ENCODE peak calls at places on chromosomes 2 and 18, in ten cellular contexts. One of them, this sample, is unnamed.

GRCh38 chr2:231716641-231717280 is 8.4 kb downstream of the PTMA start:
- DNase-seq in cardiac fibroblast: peak
- DNase-seq in naive thymus-derived CD4-positive, alpha-beta T cell: no peak
- DNase-seq in D341Med: no peak
- DNase-seq in Karpas-422: peak
- DNase-seq in astrocyte: no peak
- DNase-seq in RWPE1: no peak
- DNase-seq in stimulated activated naive CD8-positive, alpha-beta T cell treated with anti-CD3 and anti-CD28 coated beads, Interleukin-15, Interleukin-2, amounts not matched to agents 100 U/mL and 50 U/mL, for 24 hours: no peak
- DNase-seq in stomach: no peak
- DNase-seq in activated CD8-positive, alpha-beta memory T cell treated with anti-CD3 and anti-CD28 coated beads for 24 hours: no peak
- DNase-seq in this sample: no peak

GRCh38 chr18:9906407-9906955 is 7.3 kb upstream of the VAPA start:
- DNase-seq in cardiac fibroblast: no peak
- DNase-seq in naive thymus-derived CD4-positive, alpha-beta T cell: no peak
- DNase-seq in D341Med: no peak
- DNase-seq in Karpas-422: no peak
- DNase-seq in astrocyte: no peak
- DNase-seq in RWPE1: no peak
- DNase-seq in stimulated activated naive CD8-positive, alpha-beta T cell treated with anti-CD3 and anti-CD28 coated beads, Interleukin-15, Interleukin-2, amounts not matched to agents 100 U/mL and 50 U/mL, for 24 hours: no peak
- DNase-seq in stomach: no peak
- DNase-seq in activated CD8-positive, alpha-beta memory T cell treated with anti-CD3 and anti-CD28 coated beads for 24 hours: no peak
- DNase-seq in this sample: no peak

GRCh38 chr2:7792031-7792651 is 874.9 kb downstream of the RNF144A start:
- DNase-seq in cardiac fibroblast: no peak
- DNase-seq in naive thymus-derived CD4-positive, alpha-beta T cell: no peak
- DNase-seq in D341Med: no peak
- DNase-seq in Karpas-422: peak
- DNase-seq in astrocyte: no peak
- DNase-seq in RWPE1: no peak
- DNase-seq in stimulated activated naive CD8-positive, alpha-beta T cell treated with anti-CD3 and anti-CD28 coated beads, Interleukin-15, Interleukin-2, amounts not matched to agents 100 U/mL and 50 U/mL, for 24 hours: no peak
- DNase-seq in stomach: peak
- DNase-seq in activated CD8-positive, alpha-beta memory T cell treated with anti-CD3 and anti-CD28 coated beads for 24 hours: no peak
- DNase-seq in this sample: no peak

GRCh38 chr18:56637897-56638231 is 528 bp downstream of the TXNL1 start:
- DNase-seq in cardiac fibroblast: peak
- DNase-seq in naive thymus-derived CD4-positive, alpha-beta T cell: no peak
- DNase-seq in D341Med: no peak
- DNase-seq in Karpas-422: peak
- DNase-seq in astrocyte: no peak
- DNase-seq in RWPE1: peak
- DNase-seq in stimulated activated naive CD8-positive, alpha-beta T cell treated with anti-CD3 and anti-CD28 coated beads, Interleukin-15, Interleukin-2, amounts not matched to agents 100 U/mL and 50 U/mL, for 24 hours: no peak
- DNase-seq in stomach: no peak
- DNase-seq in activated CD8-positive, alpha-beta memory T cell treated with anti-CD3 and anti-CD28 coated beads for 24 hours: no peak
- DNase-seq in this sample: no peak

GRCh38 chr18:9653390-9653789 is 39.0 kb upstream of the PPP4R1 start:
- DNase-seq in cardiac fibroblast: peak
- DNase-seq in naive thymus-derived CD4-positive, alpha-beta T cell: no peak
- DNase-seq in D341Med: no peak
- DNase-seq in Karpas-422: peak
- DNase-seq in astrocyte: no peak
- DNase-seq in RWPE1: no peak
- DNase-seq in stimulated activated naive CD8-positive, alpha-beta T cell treated with anti-CD3 and anti-CD28 coated beads, Interleukin-15, Interleukin-2, amounts not matched to agents 100 U/mL and 50 U/mL, for 24 hours: no peak
- DNase-seq in stomach: peak
- DNase-seq in activated CD8-positive, alpha-beta memory T cell treated with anti-CD3 and anti-CD28 coated beads for 24 hours: no peak
- DNase-seq in this sample: peak

GRCh38 chr18:23966909-23967308 is 47.6 kb upstream of the TTC39C start:
- DNase-seq in cardiac fibroblast: no peak
- DNase-seq in naive thymus-derived CD4-positive, alpha-beta T cell: no peak
- DNase-seq in D341Med: no peak
- DNase-seq in Karpas-422: no peak
- DNase-seq in astrocyte: no peak
- DNase-seq in RWPE1: no peak
- DNase-seq in stimulated activated naive CD8-positive, alpha-beta T cell treated with anti-CD3 and anti-CD28 coated beads, Interleukin-15, Interleukin-2, amounts not matched to agents 100 U/mL and 50 U/mL, for 24 hours: no peak
- DNase-seq in stomach: no peak
- DNase-seq in activated CD8-positive, alpha-beta memory T cell treated with anti-CD3 and anti-CD28 coated beads for 24 hours: no peak
- DNase-seq in this sample: no peak

GRCh38 chr2:58620896-58621295 is 379.8 kb upstream of the FANCL start:
- DNase-seq in cardiac fibroblast: no peak
- DNase-seq in naive thymus-derived CD4-positive, alpha-beta T cell: no peak
- DNase-seq in D341Med: no peak
- DNase-seq in Karpas-422: no peak
- DNase-seq in astrocyte: peak
- DNase-seq in RWPE1: no peak
- DNase-seq in stimulated activated naive CD8-positive, alpha-beta T cell treated with anti-CD3 and anti-CD28 coated beads, Interleukin-15, Interleukin-2, amounts not matched to agents 100 U/mL and 50 U/mL, for 24 hours: no peak
- DNase-seq in stomach: no peak
- DNase-seq in activated CD8-positive, alpha-beta memory T cell treated with anti-CD3 and anti-CD28 coated beads for 24 hours: no peak
- DNase-seq in this sample: no peak

GRCh38 chr2:162232027-162232426 is 11.2 kb downstream of the FAP start:
- DNase-seq in cardiac fibroblast: no peak
- DNase-seq in naive thymus-derived CD4-positive, alpha-beta T cell: no peak
- DNase-seq in D341Med: no peak
- DNase-seq in Karpas-422: no peak
- DNase-seq in astrocyte: no peak
- DNase-seq in RWPE1: no peak
- DNase-seq in stimulated activated naive CD8-positive, alpha-beta T cell treated with anti-CD3 and anti-CD28 coated beads, Interleukin-15, Interleukin-2, amounts not matched to agents 100 U/mL and 50 U/mL, for 24 hours: no peak
- DNase-seq in stomach: no peak
- DNase-seq in activated CD8-positive, alpha-beta memory T cell treated with anti-CD3 and anti-CD28 coated beads for 24 hours: no peak
- DNase-seq in this sample: no peak

GRCh38 chr18:48800877-48801727 is 149.7 kb downstream of the SMAD7 start:
- DNase-seq in cardiac fibroblast: peak
- DNase-seq in naive thymus-derived CD4-positive, alpha-beta T cell: no peak
- DNase-seq in D341Med: no peak
- DNase-seq in Karpas-422: no peak
- DNase-seq in astrocyte: no peak
- DNase-seq in RWPE1: no peak
- DNase-seq in stimulated activated naive CD8-positive, alpha-beta T cell treated with anti-CD3 and anti-CD28 coated beads, Interleukin-15, Interleukin-2, amounts not matched to agents 100 U/mL and 50 U/mL, for 24 hours: peak
- DNase-seq in stomach: peak
- DNase-seq in activated CD8-positive, alpha-beta memory T cell treated with anti-CD3 and anti-CD28 coated beads for 24 hours: peak
- DNase-seq in this sample: no peak

GRCh38 chr18:35022430-35023001 is 18.7 kb upstream of the MAPRE2 start:
- DNase-seq in cardiac fibroblast: no peak
- DNase-seq in naive thymus-derived CD4-positive, alpha-beta T cell: no peak
- DNase-seq in D341Med: peak
- DNase-seq in Karpas-422: no peak
- DNase-seq in astrocyte: no peak
- DNase-seq in RWPE1: no peak
- DNase-seq in stimulated activated naive CD8-positive, alpha-beta T cell treated with anti-CD3 and anti-CD28 coated beads, Interleukin-15, Interleukin-2, amounts not matched to agents 100 U/mL and 50 U/mL, for 24 hours: no peak
- DNase-seq in stomach: no peak
- DNase-seq in activated CD8-positive, alpha-beta memory T cell treated with anti-CD3 and anti-CD28 coated beads for 24 hours: no peak
- DNase-seq in this sample: no peak

GRCh38 chr2:172230783-172231446 is 128.2 kb upstream of the DLX2 start:
- DNase-seq in cardiac fibroblast: no peak
- DNase-seq in naive thymus-derived CD4-positive, alpha-beta T cell: no peak
- DNase-seq in D341Med: no peak
- DNase-seq in Karpas-422: no peak
- DNase-seq in astrocyte: peak
- DNase-seq in RWPE1: peak
- DNase-seq in stimulated activated naive CD8-positive, alpha-beta T cell treated with anti-CD3 and anti-CD28 coated beads, Interleukin-15, Interleukin-2, amounts not matched to agents 100 U/mL and 50 U/mL, for 24 hours: no peak
- DNase-seq in stomach: no peak
- DNase-seq in activated CD8-positive, alpha-beta memory T cell treated with anti-CD3 and anti-CD28 coated beads for 24 hours: no peak
- DNase-seq in this sample: no peak

GRCh38 chr2:26840937-26841610 is 6.9 kb upstream of the DPYSL5 start:
- DNase-seq in cardiac fibroblast: peak
- DNase-seq in naive thymus-derived CD4-positive, alpha-beta T cell: no peak
- DNase-seq in D341Med: peak
- DNase-seq in Karpas-422: peak
- DNase-seq in astrocyte: no peak
- DNase-seq in RWPE1: no peak
- DNase-seq in stimulated activated naive CD8-positive, alpha-beta T cell treated with anti-CD3 and anti-CD28 coated beads, Interleukin-15, Interleukin-2, amounts not matched to agents 100 U/mL and 50 U/mL, for 24 hours: no peak
- DNase-seq in stomach: no peak
- DNase-seq in activated CD8-positive, alpha-beta memory T cell treated with anti-CD3 and anti-CD28 coated beads for 24 hours: no peak
- DNase-seq in this sample: no peak

GRCh38 chr2:88121678-88122077 is 6.2 kb downstream of the FABP1 start:
- DNase-seq in cardiac fibroblast: no peak
- DNase-seq in naive thymus-derived CD4-positive, alpha-beta T cell: no peak
- DNase-seq in D341Med: no peak
- DNase-seq in Karpas-422: no peak
- DNase-seq in astrocyte: no peak
- DNase-seq in RWPE1: no peak
- DNase-seq in stimulated activated naive CD8-positive, alpha-beta T cell treated with anti-CD3 and anti-CD28 coated beads, Interleukin-15, Interleukin-2, amounts not matched to agents 100 U/mL and 50 U/mL, for 24 hours: no peak
- DNase-seq in stomach: no peak
- DNase-seq in activated CD8-positive, alpha-beta memory T cell treated with anti-CD3 and anti-CD28 coated beads for 24 hours: no peak
- DNase-seq in this sample: no peak

GRCh38 chr2:26911911-26912861 is 58.3 kb upstream of the MAPRE3 start:
- DNase-seq in cardiac fibroblast: no peak
- DNase-seq in naive thymus-derived CD4-positive, alpha-beta T cell: no peak
- DNase-seq in D341Med: peak
- DNase-seq in Karpas-422: no peak
- DNase-seq in astrocyte: no peak
- DNase-seq in RWPE1: no peak
- DNase-seq in stimulated activated naive CD8-positive, alpha-beta T cell treated with anti-CD3 and anti-CD28 coated beads, Interleukin-15, Interleukin-2, amounts not matched to agents 100 U/mL and 50 U/mL, for 24 hours: no peak
- DNase-seq in stomach: no peak
- DNase-seq in activated CD8-positive, alpha-beta memory T cell treated with anti-CD3 and anti-CD28 coated beads for 24 hours: peak
- DNase-seq in this sample: peak

GRCh38 chr2:20491739-20492531 is 45.1 kb downstream of the RHOB start:
- DNase-seq in cardiac fibroblast: peak
- DNase-seq in naive thymus-derived CD4-positive, alpha-beta T cell: no peak
- DNase-seq in D341Med: no peak
- DNase-seq in Karpas-422: no peak
- DNase-seq in astrocyte: no peak
- DNase-seq in RWPE1: no peak
- DNase-seq in stimulated activated naive CD8-positive, alpha-beta T cell treated with anti-CD3 and anti-CD28 coated beads, Interleukin-15, Interleukin-2, amounts not matched to agents 100 U/mL and 50 U/mL, for 24 hours: no peak
- DNase-seq in stomach: no peak
- DNase-seq in activated CD8-positive, alpha-beta memory T cell treated with anti-CD3 and anti-CD28 coated beads for 24 hours: no peak
- DNase-seq in this sample: no peak

GRCh38 chr2:158725496-158725895 is 69.6 kb upstream of the DAPL1 start:
- DNase-seq in cardiac fibroblast: no peak
- DNase-seq in naive thymus-derived CD4-positive, alpha-beta T cell: no peak
- DNase-seq in D341Med: no peak
- DNase-seq in Karpas-422: no peak
- DNase-seq in astrocyte: no peak
- DNase-seq in RWPE1: no peak
- DNase-seq in stimulated activated naive CD8-positive, alpha-beta T cell treated with anti-CD3 and anti-CD28 coated beads, Interleukin-15, Interleukin-2, amounts not matched to agents 100 U/mL and 50 U/mL, for 24 hours: no peak
- DNase-seq in stomach: no peak
- DNase-seq in activated CD8-positive, alpha-beta memory T cell treated with anti-CD3 and anti-CD28 coated beads for 24 hours: no peak
- DNase-seq in this sample: no peak

This sample was measured in H4.